ENCODE peak calls at places on chromosomes 1 and 21, in ten cellular contexts. E is CD8-positive, alpha-beta T cell; L is cardiac fibroblast; R is T-helper 9 cell; W is kidney; J is occipital lobe; I is kidney tubule cell; Q is stimulated activated CD4-positive, alpha-beta T cell treated with anti-CD3 and anti-CD28 coated beads, Interleukin-4, amount 100 ng/mL, for 48 hours; M is foreskin melanocyte; S is left lung. B is an unnamed sample.

GRCh38 chr21:17921579-17922530 is 102.7 kb upstream of the C21orf91 start:
- DNase-seq in M (no peak), S (no peak), R (no peak), E (no peak), W (no peak), I (peak), Q (no peak), L (peak), J (no peak), B (no peak)

GRCh38 chr1:19351858-19352257 is 39.7 kb downstream of the SLC66A1 start:
- DNase-seq in J (no peak), I (no peak), Q (no peak), M (no peak), W (peak), L (no peak), S (peak), R (no peak), E (no peak), B (no peak)

GRCh38 chr1:171814692-171815091 is 26.6 kb upstream of the DNM3 start:
- DNase-seq in Q (no peak), R (no peak), L (peak), E (no peak), I (no peak), S (no peak), W (no peak), M (no peak), J (no peak), B (no peak)

GRCh38 chr1:201895913-201896807 is 7.5 kb downstream of the SHISA4 start:
- DNase-seq in M (peak), L (peak), E (peak), R (peak), S (peak), I (peak), Q (peak), W (peak), J (peak), B (peak)

GRCh38 chr1:219954736-219955421 is 26.5 kb upstream of the SLC30A10 start:
- DNase-seq in L (no peak), M (no peak), R (no peak), Q (no peak), I (no peak), S (no peak), J (no peak), W (no peak), E (no peak), B (no peak)

GRCh38 chr1:162612606-162613400 is 19.5 kb upstream of the DDR2 start:
- DNase-seq in I (no peak), S (no peak), Q (no peak), E (no peak), W (peak), M (no peak), J (no peak), L (peak), R (no peak), B (no peak)

GRCh38 chr1:60572378-60572777 is 498.8 kb upstream of the C1orf87 start:
- DNase-seq in W (no peak), E (no peak), J (no peak), M (no peak), S (no peak), I (no peak), L (no peak), R (no peak), Q (no peak), B (no peak)

GRCh38 chr1:51422367-51423097 is 92.2 kb upstream of the TTC39A start:
- DNase-seq in Q (no peak), J (no peak), E (no peak), R (no peak), I (no peak), S (no peak), M (no peak), W (no peak), L (no peak), B (no peak)

GRCh38 chr1:101026394-101026788 is 807 bp upstream of the DPH5 start:
- DNase-seq in S (no peak), E (no peak), Q (no peak), M (no peak), L (no peak), J (no peak), R (no peak), W (no peak), I (no peak), B (no peak)

GRCh38 chr1:237390798-237391197 is 348.8 kb downstream of the RYR2 start:
- DNase-seq in I (no peak), W (no peak), E (no peak), M (peak), J (no peak), L (peak), S (no peak), Q (no peak), R (no peak), B (no peak)

GRCh38 chr1:167486090-167486824 is 32.1 kb downstream of the CD247 start:
- DNase-seq in R (no peak), E (peak), W (no peak), M (no peak), L (peak), J (no peak), Q (no peak), I (no peak), S (no peak), B (no peak)

GRCh38 chr1:220786337-220787068 is at the start of gene MTARC1:
- DNase-seq in R (no peak), Q (no peak), I (peak), W (peak), L (peak), S (peak), E (no peak), M (no peak), J (peak), B (no peak)

GRCh38 chr1:92478393-92478792 is 8.3 kb downstream of the GFI1 start:
- DNase-seq in Q (no peak), M (no peak), W (no peak), J (no peak), E (no peak), R (no peak), L (no peak), I (no peak), S (no peak), B (no peak)

GRCh38 chr1:225763815-225764548 is 13.6 kb upstream of the SRP9 start:
- DNase-seq in L (peak), R (no peak), W (no peak), E (no peak), I (no peak), S (no peak), M (no peak), J (no peak), Q (no peak), B (no peak)

GRCh38 chr1:31782766-31783410 is 18.7 kb upstream of the ADGRB2 start:
- DNase-seq in R (no peak), Q (no peak), J (no peak), M (no peak), I (no peak), E (no peak), S (no peak), W (peak), L (no peak), B (no peak)

GRCh38 chr1:39293375-39294070 is 89.0 kb downstream of the MACF1 start:
- DNase-seq in W (no peak), L (peak), I (peak), M (peak), E (no peak), Q (no peak), S (no peak), J (no peak), R (no peak), B (peak)

GRCh38 chr1:67832737-67833594 is at the start of gene GNG12:
- DNase-seq in L (peak), M (peak), W (peak), E (no peak), R (no peak), I (peak), J (no peak), S (peak), Q (peak), B (peak)

GRCh38 chr1:183096351-183096750 is 73.1 kb downstream of the LAMC1 start:
- DNase-seq in E (no peak), Q (no peak), J (no peak), R (no peak), S (no peak), I (no peak), L (no peak), M (peak), W (no peak), B (peak)

GRCh38 chr1:221309711-221310110 is 430.5 kb downstream of the HLX start:
- DNase-seq in Q (no peak), R (no peak), W (no peak), M (no peak), J (no peak), L (no peak), I (no peak), E (no peak), S (no peak), B (no peak)

GRCh38 chr1:233230011-233230410 is 65.5 kb downstream of the PCNX2 start:
- DNase-seq in Q (no peak), E (no peak), M (no peak), I (no peak), W (no peak), L (no peak), S (no peak), J (no peak), R (no peak), B (no peak)

GRCh38 chr1:90723561-90724108 is 6.5 kb upstream of the BARHL2 start:
- DNase-seq in I (no peak), E (no peak), R (no peak), Q (no peak), S (peak), J (no peak), L (no peak), M (no peak), W (no peak), B (no peak)

GRCh38 chr1:245074232-245074747 is 80.5 kb upstream of the KIF26B start:
- DNase-seq in L (no peak), E (no peak), Q (no peak), I (peak), R (no peak), M (no peak), J (no peak), W (no peak), S (no peak), B (no peak)

GRCh38 chr1:226405411-226405988 is 2.4 kb downstream of the PARP1 start:
- DNase-seq in W (no peak), Q (no peak), E (peak), J (no peak), I (no peak), L (no peak), S (no peak), R (no peak), M (no peak), B (no peak)

GRCh38 chr21:33383056-33383888 is 19.9 kb upstream of the IFNGR2 start:
- DNase-seq in Q (peak), R (peak), M (peak), W (peak), I (peak), J (no peak), L (peak), S (peak), E (peak), B (peak)

GRCh38 chr1:53957231-53957818 is 11.2 kb downstream of the LRRC42 start:
- DNase-seq in E (no peak), M (no peak), S (no peak), Q (no peak), R (no peak), J (no peak), W (no peak), I (peak), L (peak), B (no peak)

GRCh38 chr1:8122160-8122476 is 96.0 kb upstream of the ERRFI1 start:
- DNase-seq in W (no peak), M (no peak), J (no peak), R (no peak), E (no peak), Q (no peak), I (no peak), S (no peak), L (peak), B (no peak)